ENCODE peak calls at places on chromosomes 12 and 14, in six cellular contexts. S is NT2/D1; U is uterus; Y is gastrocnemius medialis; C is effector memory CD4-positive, alpha-beta T cell; I is Peyer's patch. E is an unnamed sample. For H3K4me1 and H3K36me3, the result is how much of the 10 kb centered on the place peaks cover.

GRCh38 chr12:40063424-40063823 is 42.5 kb downstream of the SLC2A13 start:
- DNase-seq in S (no peak), U (no peak), Y (no peak), C (no peak), I (no peak), E (peak)

GRCh38 chr12:49200882-49201594 is 12.2 kb upstream of the TUBA1A start:
- DNase-seq in S (no peak), U (peak), Y (no peak), C (no peak), I (no peak), E (no peak)

GRCh38 chr12:110856517-110856916 is 9.7 kb downstream of the CCDC63 start:
- DNase-seq in S (no peak), U (no peak), Y (no peak), C (no peak), I (no peak), E (no peak)

GRCh38 chr12:31368666-31369361 is 42.9 kb upstream of the SINHCAF start:
- DNase-seq in S (peak), U (no peak), Y (no peak), C (no peak), I (no peak), E (no peak)

GRCh38 chr14:89349196-89350008 is 67.6 kb downstream of the FOXN3 start:
- DNase-seq in S (peak), U (peak), Y (peak), C (no peak), I (no peak), E (no peak)

GRCh38 chr12:130546494-130546893 is 169.6 kb downstream of the RIMBP2 start:
- DNase-seq in S (no peak), U (no peak), Y (no peak), C (no peak), I (no peak), E (no peak)

GRCh38 chr12:89474615-89475014 is 50.0 kb downstream of the GALNT4 start:
- DNase-seq in S (no peak), U (no peak), Y (no peak), C (no peak), I (no peak), E (no peak)

GRCh38 chr14:37889087-37889486 is 293.7 kb downstream of the TTC6 start:
- DNase-seq in S (no peak), U (no peak), Y (no peak), C (no peak), I (no peak), E (peak)

GRCh38 chr12:20513189-20513588 is 144.9 kb downstream of the PDE3A start:
- DNase-seq in S (no peak), U (no peak), Y (no peak), C (no peak), I (no peak), E (no peak)

GRCh38 chr12:78155546-78155945 is 324.9 kb downstream of the NAV3 start:
- DNase-seq in S (no peak), U (no peak), Y (no peak), C (no peak), I (no peak), E (no peak)

GRCh38 chr12:127300753-127301152 is 966.2 kb upstream of the TMEM132C start:
- DNase-seq in S (no peak), U (no peak), Y (no peak), C (no peak), I (no peak), E (no peak)

GRCh38 chr12:94534761-94535613 is 75.3 kb upstream of the CEP83 start:
- DNase-seq in S (no peak), U (no peak), Y (no peak), C (no peak), I (no peak), E (no peak)

GRCh38 chr12:402127-402456 is 648 bp downstream of the CCDC77 start:
- DNase-seq in S (peak), U (no peak), Y (no peak), C (no peak), I (no peak), E (no peak)

GRCh38 chr12:94941440-94941862 is 62.0 kb downstream of the NDUFA12 start:
- DNase-seq in S (no peak), U (peak), Y (peak), C (peak), I (peak), E (peak)

GRCh38 chr14:93994919-93995682 is 2.0 kb upstream of the CCDC197 start:
- DNase-seq in S (no peak), U (peak), Y (peak), C (no peak), I (no peak), E (peak)

GRCh38 chr12:14238224-14238792 is 127.2 kb upstream of the ATF7IP start:
- DNase-seq in S (no peak), U (no peak), Y (no peak), C (no peak), I (no peak), E (no peak)

GRCh38 chr14:103699901-103700752 is 15.1 kb downstream of the XRCC3 start:
- DNase-seq in S (no peak), U (no peak), Y (peak), C (no peak), I (no peak), E (peak)

GRCh38 chr12:51911788-51912711 is 4.7 kb downstream of the ACVRL1 start:
- DNase-seq in S (no peak), U (no peak), Y (no peak), C (no peak), I (no peak), E (peak)

GRCh38 chr12:14774074-14774943 is 29.0 kb downstream of the WBP11 start:
- DNase-seq in S (peak), U (peak), Y (peak), C (peak), I (peak), E (peak)

GRCh38 chr12:42039146-42039545 is 105.5 kb downstream of the GXYLT1 start:
- DNase-seq in S (no peak), U (no peak), Y (no peak), C (no peak), I (no peak), E (no peak)

GRCh38 chr14:78974691-78975090 is 804.5 kb downstream of the NRXN3 start:
- DNase-seq in S (no peak), U (no peak), Y (no peak), C (no peak), I (no peak), E (no peak)

DNA sequence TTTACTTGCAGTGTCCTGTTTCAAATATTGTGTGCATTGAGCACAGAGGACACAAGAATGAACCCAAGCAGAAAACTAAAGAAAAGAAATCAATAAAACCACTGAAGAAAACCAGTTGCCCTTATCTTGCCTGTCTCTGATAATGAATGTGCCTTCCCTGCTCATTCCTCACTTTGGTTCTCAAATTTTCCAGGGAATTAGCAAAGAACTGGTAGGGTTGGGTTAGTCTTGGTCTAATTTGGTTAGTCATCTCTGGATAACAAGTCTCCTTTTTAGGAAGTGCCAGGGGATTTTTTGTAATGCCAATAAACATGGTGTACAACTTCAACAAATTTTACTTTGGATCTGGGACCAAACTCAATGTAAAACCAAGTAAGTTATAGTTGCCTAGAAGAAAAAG is 65.7 kb downstream of the DAD1 start:
- DNase-seq in S (no peak), U (no peak), Y (no peak), C (no peak), I (no peak), E (no peak)
- H3K4me1 ChIP-seq in S (under half), U (under half), Y (under half), C (half or more), I (under half), E (under half)

DNA sequence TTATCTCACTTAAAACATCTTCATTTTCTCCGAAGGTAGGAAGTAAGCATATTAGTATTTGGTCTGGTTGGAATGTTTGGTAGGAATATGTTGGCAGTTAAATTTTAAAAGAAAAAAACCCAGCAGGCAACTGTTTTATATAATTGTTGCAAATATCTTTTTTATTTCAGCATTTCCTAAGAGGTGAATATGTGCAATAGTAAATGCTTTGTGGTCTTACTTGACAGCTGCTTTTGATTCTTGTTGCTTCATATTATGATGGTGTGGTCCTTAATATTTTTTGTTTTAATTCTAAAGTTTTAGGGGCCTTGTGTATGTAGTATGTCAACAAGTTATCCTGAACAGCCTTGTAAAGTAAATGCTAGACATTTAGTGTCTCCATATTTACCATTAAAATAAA is 6.3 kb downstream of the TRAFD1 start:
- DNase-seq in S (no peak), U (no peak), Y (no peak), C (no peak), I (no peak), E (no peak)
- H3K36me3 ChIP-seq in S (under half), U (under half), Y (under half), C (under half), I (under half), E (under half)

GRCh38 chr14:95662376-95663186 is 23.6 kb upstream of the TCL1B start:
- DNase-seq in S (no peak), U (no peak), Y (no peak), C (no peak), I (no peak), E (no peak)

GRCh38 chr14:95664046-95664445 is 22.2 kb upstream of the TCL1B start:
- DNase-seq in S (no peak), U (no peak), Y (no peak), C (no peak), I (no peak), E (no peak)

GRCh38 chr14:95659986-95660385 is 26.2 kb upstream of the TCL1B start:
- DNase-seq in S (no peak), U (no peak), Y (no peak), C (no peak), I (no peak), E (no peak)

GRCh38 chr14:95663226-95663797 is 22.9 kb upstream of the TCL1B start:
- DNase-seq in S (no peak), U (no peak), Y (no peak), C (no peak), I (no peak), E (no peak)

GRCh38 chr14:95660550-95661515 is 25.4 kb upstream of the TCL1B start:
- DNase-seq in S (no peak), U (peak), Y (no peak), C (no peak), I (no peak), E (no peak)
- H3K4me3 ChIP-seq in S (no peak), U (no peak), Y (no peak), C (no peak), I (no peak), E (no peak)

GRCh38 chr14:68320495-68320894 is 472.4 kb downstream of the ZFP36L1 start:
- DNase-seq in S (no peak), U (no peak), Y (no peak), C (no peak), I (no peak), E (no peak)

GRCh38 chr14:68318788-68319187 is 474.1 kb downstream of the ZFP36L1 start:
- DNase-seq in S (no peak), U (no peak), Y (no peak), C (no peak), I (no peak), E (no peak)

GRCh38 chr14:68316078-68316868 is 476.6 kb downstream of the ZFP36L1 start:
- DNase-seq in S (no peak), U (no peak), Y (no peak), C (no peak), I (no peak), E (no peak)

GRCh38 chr14:68314642-68315041 is 478.2 kb downstream of the ZFP36L1 start:
- DNase-seq in S (no peak), U (no peak), Y (no peak), C (no peak), I (no peak), E (no peak)

DNA sequence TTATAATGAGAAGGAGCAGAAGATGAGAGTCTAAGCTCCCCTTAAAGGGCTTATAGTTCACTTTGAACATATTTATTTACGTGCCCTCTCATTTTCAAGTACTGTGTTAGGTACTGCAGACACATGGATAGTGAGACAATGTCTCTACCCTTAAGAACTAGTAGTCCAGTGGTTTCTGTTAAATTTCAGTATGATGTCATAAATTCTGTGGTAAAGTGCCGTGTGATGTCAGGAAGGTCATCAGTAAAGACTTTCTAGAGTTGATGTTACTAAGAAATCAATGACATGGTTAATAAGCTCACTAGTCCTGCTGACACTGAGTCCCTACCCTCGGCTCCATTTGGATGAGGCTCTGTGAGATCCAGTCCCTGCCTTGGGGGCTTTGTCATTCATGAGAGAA is 475.6 kb downstream of the ZFP36L1 start:
- DNase-seq in S (no peak), U (no peak), Y (no peak), C (no peak), I (no peak), E (no peak)
- H3K4me1 ChIP-seq in S (under half), U (under half), Y (under half), C (under half), I (under half), E (under half)

DNA sequence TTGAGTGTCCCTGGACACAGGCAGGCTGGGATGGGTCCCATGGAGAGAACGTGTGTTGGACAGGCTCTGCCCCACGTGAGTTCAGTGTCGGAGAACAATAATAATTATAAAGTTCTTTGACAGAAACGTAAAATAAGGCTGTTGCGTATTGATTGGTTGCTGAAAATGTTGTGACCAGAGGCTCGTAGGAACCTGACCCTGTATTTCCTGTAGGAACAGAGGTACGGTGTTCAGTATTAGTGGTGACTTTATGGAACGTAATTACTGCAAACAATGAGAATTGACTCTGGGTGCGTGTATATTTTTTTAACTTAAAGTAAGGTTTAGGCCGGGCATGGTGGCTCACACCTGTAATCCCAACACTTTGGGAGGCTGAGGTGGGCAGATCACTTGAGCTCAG is 7.8 kb downstream of the MTA1 start:
- DNase-seq in S (no peak), U (no peak), Y (no peak), C (no peak), I (no peak), E (no peak)
- H3K36me3 ChIP-seq in S (half or more), U (under half), Y (under half), C (under half), I (under half), E (under half)

DNA sequence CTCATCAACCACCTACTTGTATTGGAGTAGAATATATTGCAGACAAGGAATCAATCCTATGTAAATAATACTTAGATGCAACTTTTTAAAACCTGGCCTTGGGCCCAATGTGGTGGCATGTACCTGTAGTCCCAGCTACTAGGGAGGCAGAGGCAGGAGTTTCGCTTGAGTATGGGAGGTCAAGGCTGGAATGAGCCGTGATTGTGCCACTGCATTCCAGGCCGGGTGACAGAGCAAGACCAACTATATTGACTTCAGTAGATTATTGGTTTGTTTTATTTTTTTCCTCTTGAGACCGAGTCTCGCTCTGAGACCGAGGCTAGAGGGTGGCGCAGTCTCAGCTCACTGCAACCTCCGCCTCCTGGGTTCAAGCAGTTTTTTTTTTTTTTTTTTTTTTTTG is 3.6 kb downstream of the LARP4 start:
- DNase-seq in S (no peak), U (no peak), Y (no peak), C (no peak), I (no peak), E (no peak)
- H3K4me3 ChIP-seq in S (no peak), U (no peak), Y (no peak), C (no peak), I (no peak), E (no peak)